ENCODE peak calls at places on chromosomes 13 and 19, in four cellular contexts. R is lower leg skin, Y is GM12865, P is GM13977. O is an unnamed sample.

GRCh38 chr13:41751277-41751676 is 209.6 kb downstream of the VWA8 start:
- DNase-seq in R (no peak), P (no peak), Y (no peak), O (no peak)

GRCh38 chr19:50414850-50415660 is 3.7 kb upstream of the SPIB start:
- DNase-seq in P (peak; percentile 93), R (peak; percentile 93), Y (peak; percentile 93), O (peak; percentile 78)

GRCh38 chr13:23621316-23621645 is 51.1 kb downstream of the TNFRSF19 start:
- DNase-seq in R (no peak), P (no peak), Y (peak; percentile 70), O (no peak)

GRCh38 chr19:54209058-54209747 is 8.5 kb downstream of the RPS9 start:
- DNase-seq in Y (peak; percentile 59), P (no peak), R (no peak), O (no peak)

GRCh38 chr13:30463820-30464495 is 1.8 kb downstream of the HMGB1 start:
- DNase-seq in R (no peak), Y (peak; percentile 94), P (peak; percentile 71), O (peak; percentile 47)

GRCh38 chr19:16940626-16941025 is 51.8 kb downstream of the F2RL3 start:
- DNase-seq in Y (no peak), R (peak; percentile 42), P (no peak), O (peak; percentile 15)

GRCh38 chr19:50896591-50897190 is 14.5 kb downstream of the KLK4 start:
- DNase-seq in R (no peak), P (peak; percentile 85), Y (peak; percentile 97), O (no peak)

GRCh38 chr19:19900124-19900523 is 622 bp upstream of the ZNF93 start:
- DNase-seq in P (no peak), R (no peak), Y (no peak), O (no peak)

GRCh38 chr19:51462276-51462675 is 4.0 kb upstream of the SIGLEC8 start:
- DNase-seq in P (no peak), R (peak; percentile 67), Y (no peak), O (no peak)

GRCh38 chr19:39299832-39300231 is 3.6 kb downstream of the IFNL1 start:
- DNase-seq in P (no peak), Y (no peak), R (no peak), O (no peak)

GRCh38 chr13:44298314-44298713 is 75.3 kb upstream of the SERP2 start:
- DNase-seq in Y (no peak), P (no peak), R (no peak), O (no peak)

GRCh38 chr19:30968210-30968609 is 381.0 kb downstream of the TSHZ3 start:
- DNase-seq in P (no peak), R (no peak), Y (no peak), O (no peak)

GRCh38 chr19:5719274-5719960 is 529 bp downstream of the LONP1 start:
- DNase-seq in P (no peak), R (peak; percentile 91), Y (peak; percentile 36), O (no peak)

GRCh38 chr13:31610270-31610998 is 128.9 kb upstream of the RXFP2 start:
- DNase-seq in P (no peak), Y (no peak), R (no peak), O (no peak)

GRCh38 chr13:97367016-97367415 is 67.0 kb upstream of the RAP2A start:
- DNase-seq in R (no peak), Y (peak; percentile 43), P (no peak), O (no peak)

GRCh38 chr13:111519490-111520170 is 199.2 kb downstream of the TEX29 start:
- DNase-seq in Y (no peak), P (no peak), R (peak; percentile 72), O (no peak)

GRCh38 chr13:111517641-111518010 is 197.2 kb downstream of the TEX29 start:
- DNase-seq in P (no peak), Y (no peak), R (no peak), O (no peak)

GRCh38 chr13:111516712-111517640 is 196.5 kb downstream of the TEX29 start:
- DNase-seq in P (no peak), R (peak; percentile 68), Y (no peak), O (no peak)

GRCh38 chr13:111519041-111519440 is 198.6 kb downstream of the TEX29 start:
- DNase-seq in P (no peak), Y (no peak), R (peak; percentile 76), O (no peak)

DNA sequence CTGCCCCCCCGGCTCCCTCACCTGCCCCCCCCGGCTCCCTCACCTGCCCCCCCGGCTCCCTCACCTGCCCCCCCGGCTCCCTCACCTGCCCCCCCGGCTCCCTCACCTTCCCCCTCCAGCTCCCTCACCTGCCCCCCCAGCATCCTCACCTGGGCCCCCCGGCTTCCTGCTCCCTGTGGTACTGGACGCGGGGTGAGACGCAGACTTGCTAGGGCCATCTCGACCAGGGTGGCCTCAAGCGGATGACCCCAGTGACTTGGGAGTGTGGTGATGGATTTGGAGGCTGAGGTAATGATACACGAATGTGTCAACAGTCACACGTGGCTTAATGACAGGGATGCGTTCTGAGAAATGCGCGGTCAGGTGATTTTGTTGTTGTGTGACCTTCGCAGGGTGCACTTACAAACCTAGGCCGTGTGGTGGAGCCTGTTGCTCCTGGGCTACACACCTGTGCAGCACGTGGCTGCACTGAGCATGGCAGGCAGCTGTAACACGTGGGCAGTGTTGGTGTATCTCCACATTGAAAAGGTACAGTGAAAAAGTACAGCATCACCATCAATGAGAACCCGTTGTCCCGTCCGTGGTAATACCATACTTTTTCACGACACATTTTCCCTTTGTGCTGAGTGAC is 197.8 kb downstream of the TEX29 start:
- DNase-seq in Y (no peak), R (peak; percentile 61), P (no peak), O (no peak)
- TF ChIP-seq CTCF in Y (no peak), R (no peak), P (peak; percentile 7), O (no peak)

GRCh38 chr19:42254850-42255765 is at the start of gene ERF:
- DNase-seq in Y (peak; percentile 96), R (peak; percentile 99), P (peak; percentile 99), O (peak; percentile 90)
- TF ChIP-seq CTCF in Y (no peak), R (no peak), P (no peak), O (no peak)

GRCh38 chr13:35964764-35965163 is 166.4 kb downstream of the DCLK1 start:
- DNase-seq in R (no peak), P (no peak), Y (no peak), O (no peak)

GRCh38 chr13:35957996-35958395 is 173.2 kb downstream of the DCLK1 start:
- DNase-seq in Y (no peak), R (no peak), P (no peak), O (no peak)

GRCh38 chr13:35963982-35964665 is 167.1 kb downstream of the DCLK1 start:
- DNase-seq in Y (no peak), R (no peak), P (no peak), O (no peak)

GRCh38 chr13:35961002-35961401 is 170.2 kb downstream of the DCLK1 start:
- DNase-seq in Y (no peak), R (no peak), P (no peak), O (no peak)

GRCh38 chr13:35961461-35962220 is 169.5 kb downstream of the DCLK1 start:
- DNase-seq in R (no peak), P (no peak), Y (no peak), O (no peak)
- TF ChIP-seq CTCF in R (no peak), P (no peak), Y (no peak), O (no peak)

DNA sequence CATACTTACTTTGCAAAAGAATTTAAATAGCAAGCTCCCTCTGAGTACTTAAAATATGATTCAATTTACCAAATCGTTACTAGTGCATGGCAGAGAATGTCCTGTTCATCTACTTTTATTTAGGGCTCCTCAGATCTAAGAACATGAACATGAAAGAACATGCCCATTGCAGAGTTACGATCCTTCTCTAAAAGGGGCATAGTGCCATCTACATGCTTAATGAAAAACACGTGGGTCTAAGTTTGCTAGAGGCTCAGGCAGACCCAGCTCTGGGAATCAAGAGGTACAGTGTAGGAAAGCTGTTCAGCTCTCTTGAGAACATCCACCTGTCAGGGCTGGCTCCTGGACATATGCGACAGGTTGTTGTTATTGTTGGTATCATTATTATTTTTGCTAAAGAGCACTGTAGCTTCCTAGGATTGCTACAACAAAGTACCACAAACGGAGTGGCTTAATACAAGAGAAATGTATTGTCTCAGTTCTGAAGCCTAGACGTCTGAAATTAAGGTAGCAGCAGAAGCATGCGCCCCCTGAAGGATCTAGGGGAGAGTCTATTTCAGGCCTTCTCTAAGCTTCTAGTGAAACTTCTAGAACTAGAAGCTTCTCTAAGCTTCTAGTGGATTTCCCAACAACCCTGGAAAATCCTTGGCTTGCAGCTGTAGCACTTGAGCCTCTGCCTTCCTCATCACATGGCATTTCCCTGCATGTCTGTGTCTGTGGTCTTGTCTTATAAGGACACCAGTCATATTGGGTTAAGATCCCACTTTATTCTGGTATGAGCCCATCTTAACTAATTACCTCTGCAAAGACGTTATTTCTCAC is 133.9 kb downstream of the DCT start:
- DNase-seq in P (no peak), Y (peak; percentile 25), R (no peak), O (no peak)
- TF ChIP-seq CTCF in P (no peak), Y (no peak), R (no peak), O (no peak)

GRCh38 chr13:19960673-19961015 is 2.1 kb downstream of the ZMYM2 start:
- DNase-seq in P (no peak), R (no peak), Y (peak; percentile 34), O (no peak)

GRCh38 chr13:19959831-19960672 is 1.5 kb downstream of the ZMYM2 start:
- DNase-seq in R (peak; percentile 96), P (peak; percentile 75), Y (peak; percentile 95), O (peak; percentile 88)

GRCh38 chr13:19957320-19958118 is 1.0 kb upstream of the ZMYM2 start:
- DNase-seq in R (peak; percentile 96), P (peak; percentile 72), Y (peak; percentile 95), O (peak; percentile 70)

GRCh38 chr13:19958119-19959111 is at the start of gene ZMYM2:
- DNase-seq in Y (peak; percentile 99), P (peak; percentile 99), R (peak; percentile 100), O (peak; percentile 97)

DNA sequence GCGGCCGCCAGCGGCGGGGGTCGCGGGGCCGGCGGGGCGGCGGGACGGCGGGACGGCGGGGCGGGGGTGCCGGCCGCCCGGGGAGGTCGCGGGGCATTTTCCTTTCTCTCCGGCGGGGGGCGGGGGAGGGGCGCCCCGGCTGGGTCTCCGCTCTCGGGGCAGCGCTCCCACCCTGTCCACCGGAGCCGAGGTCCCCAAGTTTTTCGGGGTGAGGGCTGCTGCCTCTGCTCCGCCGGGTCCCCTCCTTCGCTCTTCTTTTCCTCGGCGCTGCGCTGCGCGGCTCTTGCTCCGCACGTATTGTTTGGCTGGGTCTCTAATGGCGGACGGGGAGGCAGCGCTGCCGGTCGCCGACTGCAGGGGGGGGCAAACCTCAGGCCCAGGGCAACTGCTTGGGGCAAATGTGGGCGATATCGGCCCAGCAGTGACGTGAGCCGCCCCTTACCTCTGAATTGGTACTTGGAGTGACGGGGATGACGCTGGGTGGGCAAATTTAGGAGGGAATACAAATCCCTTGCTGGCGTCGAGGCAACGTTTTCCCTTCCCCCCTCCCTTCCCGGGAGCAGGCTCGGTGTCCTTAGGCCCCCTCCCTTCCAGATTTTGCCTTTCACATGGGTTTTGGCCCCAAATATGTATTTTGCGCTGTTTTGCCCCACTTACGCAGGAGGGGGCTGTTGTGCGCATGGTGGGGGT is 759 bp downstream of the ZMYM2 start:
- DNase-seq in R (peak; percentile 93), P (peak; percentile 62), Y (peak; percentile 78), O (peak; percentile 63)
- TF ChIP-seq CTCF in R (no peak), P (peak; percentile 33), Y (peak; percentile 6), O (no peak)

GRCh38 chr13:57633141-57633949 is 1.8 kb downstream of the PCDH17 start:
- DNase-seq in Y (no peak), P (no peak), R (peak; percentile 87), O (peak; percentile 36)
- TF ChIP-seq CTCF in Y (no peak), P (no peak), R (no peak), O (no peak)

DNA sequence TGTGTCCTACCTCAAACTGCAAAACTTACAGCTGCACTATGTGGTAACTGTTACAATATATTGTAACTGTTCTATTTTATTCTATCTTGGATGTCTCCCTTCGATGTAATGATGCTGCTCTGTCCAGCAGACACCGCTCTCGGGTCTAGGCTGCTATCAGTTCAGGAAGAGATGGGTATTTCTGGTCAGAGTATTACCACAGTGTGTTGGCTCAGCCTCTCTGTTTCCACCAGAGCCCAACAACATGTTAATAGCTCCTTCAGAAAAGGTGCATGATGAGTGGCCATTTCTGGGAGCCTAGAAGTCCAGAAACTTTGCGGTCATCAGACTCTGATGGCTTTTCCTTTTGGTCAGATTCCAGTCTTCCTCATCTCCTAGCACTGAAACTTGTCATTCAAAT is 35.9 kb upstream of the IGFL1 start:
- DNase-seq in R (no peak), P (no peak), Y (no peak), O (no peak)
- TF ChIP-seq CTCF in R (no peak), P (no peak), Y (no peak), O (no peak)

O was measured in CD14-positive monocyte.